ENCODE peak calls at places on chromosomes 3 and 15, in six cellular contexts. J is sciatic nerve; I is left cardiac atrium; Z is stimulated activated naive CD4-positive, alpha-beta T cell; A is T-helper 2 cell; Y is occipital lobe. C is an unnamed sample.

GRCh38 chr3:106635271-106635670 is 742.0 kb upstream of the CCDC54 start:
- DNase-seq in J (no peak), I (no peak), Z (no peak), A (no peak), Y (no peak), C (no peak)

GRCh38 chr15:58840048-58840447 is 68.9 kb downstream of the MINDY2 start:
- DNase-seq in J (no peak), I (no peak), Z (no peak), A (no peak), Y (no peak), C (no peak)

GRCh38 chr3:187587012-187587544 is 83.1 kb downstream of the SST start:
- DNase-seq in J (no peak), I (no peak), Z (no peak), A (no peak), Y (no peak), C (no peak)

GRCh38 chr3:174153875-174154274 is 705.3 kb upstream of the NAALADL2 start:
- DNase-seq in J (no peak), I (no peak), Z (no peak), A (no peak), Y (no peak), C (no peak)

GRCh38 chr3:197031315-197032285 is 2.0 kb upstream of the MELTF start:
- DNase-seq in J (no peak), I (peak; percentile 84), Z (no peak), A (no peak), Y (no peak), C (peak; percentile 80)

GRCh38 chr3:47678446-47679338 is 100.0 kb upstream of the CSPG5 start:
- DNase-seq in J (no peak), I (no peak), Z (no peak), A (no peak), Y (no peak), C (no peak)

GRCh38 chr3:147838650-147839049 is 429.5 kb downstream of the ZIC1 start:
- DNase-seq in J (no peak), I (no peak), Z (no peak), A (no peak), Y (no peak), C (no peak)

GRCh38 chr3:194928183-194928736 is 242.6 kb downstream of the FAM43A start:
- DNase-seq in J (no peak), I (no peak), Z (no peak), A (no peak), Y (no peak), C (no peak)

GRCh38 chr15:74383695-74384565 is 16.5 kb upstream of the CYP11A1 start:
- DNase-seq in J (no peak), I (no peak), Z (no peak), A (no peak), Y (no peak), C (no peak)

GRCh38 chr15:36912311-36912712 is 188.0 kb downstream of the MEIS2 start:
- DNase-seq in J (no peak), I (no peak), Z (no peak), A (no peak), Y (no peak), C (no peak)

GRCh38 chr3:187062526-187063177 is 76.6 kb downstream of the RPL39L start:
- DNase-seq in J (no peak), I (no peak), Z (no peak), A (no peak), Y (no peak), C (peak; percentile 16)

GRCh38 chr15:22786868-22787698 is 639 bp downstream of the NIPA1 start:
- DNase-seq in J (no peak), I (no peak), Z (peak; percentile 18), A (no peak), Y (peak; percentile 50), C (peak; percentile 37)

GRCh38 chr3:23203651-23204111 is 554 bp downstream of the UBE2E2 start:
- DNase-seq in J (peak; percentile 62), I (peak; percentile 43), Z (no peak), A (no peak), Y (no peak), C (peak; percentile 12)

GRCh38 chr3:42708611-42709151 is 6.1 kb upstream of the HHATL start:
- DNase-seq in J (peak; percentile 30), I (no peak), Z (no peak), A (no peak), Y (no peak), C (no peak)

GRCh38 chr3:43405888-43406636 is 119.7 kb downstream of the SNRK start:
- DNase-seq in J (no peak), I (no peak), Z (no peak), A (no peak), Y (peak; percentile 54), C (no peak)

GRCh38 chr3:180926526-180926925 is 14.1 kb downstream of the FXR1 start:
- DNase-seq in J (no peak), I (no peak), Z (no peak), A (no peak), Y (no peak), C (no peak)

GRCh38 chr15:83930813-83931212 is 276.9 kb downstream of the ADAMTSL3 start:
- DNase-seq in J (no peak), I (no peak), Z (no peak), A (no peak), Y (no peak), C (peak; percentile 74)

GRCh38 chr3:59655616-59656015 is 605.8 kb upstream of the CFAP20DC start:
- DNase-seq in J (no peak), I (no peak), Z (no peak), A (no peak), Y (no peak), C (no peak)